ENCODE peak calls at places on chromosomes 6 and 20, in five cellular contexts. R, M, S, P and Y are unnamed samples.

GRCh38 chr20:6884114-6884513 is 116.6 kb downstream of the BMP2 start:
- DNase-seq in R (no peak), M (no peak), S (no peak), P (no peak), Y (no peak)

GRCh38 chr6:37303091-37303620 is 45.2 kb upstream of the TMEM217 start:
- DNase-seq in R (no peak), M (no peak), S (no peak), P (no peak), Y (peak)

GRCh38 chr20:38057351-38057972 is 23.9 kb downstream of the RPRD1B start:
- DNase-seq in R (peak), M (no peak), S (peak), P (peak), Y (peak)

GRCh38 chr6:1325471-1326309 is 13.8 kb downstream of the FOXQ1 start:
- DNase-seq in R (no peak), M (no peak), S (no peak), P (peak), Y (no peak)

GRCh38 chr6:130815200-130816071 is 11.8 kb upstream of the SMLR1 start:
- DNase-seq in R (no peak), M (no peak), S (no peak), P (no peak), Y (no peak)

GRCh38 chr6:163327936-163328335 is 86.6 kb upstream of the QKI start:
- DNase-seq in R (no peak), M (no peak), S (no peak), P (no peak), Y (no peak)

GRCh38 chr6:47727391-47727790 is 29.0 kb downstream of the ADGRF4 start:
- DNase-seq in R (no peak), M (no peak), S (no peak), P (no peak), Y (no peak)

GRCh38 chr6:35769211-35769610 is 7.2 kb upstream of the CLPSL2 start:
- DNase-seq in R (no peak), M (no peak), S (no peak), P (no peak), Y (no peak)

GRCh38 chr6:68559716-68560115 is 75.4 kb upstream of the ADGRB3 start:
- DNase-seq in R (no peak), M (no peak), S (no peak), P (no peak), Y (no peak)

GRCh38 chr20:36847009-36847709 is 28.8 kb upstream of the TLDC2 start:
- DNase-seq in R (no peak), M (no peak), S (peak), P (peak), Y (no peak)

GRCh38 chr6:54646551-54647300 is 199.8 kb upstream of the FAM83B start:
- DNase-seq in R (no peak), M (no peak), S (no peak), P (no peak), Y (no peak)

GRCh38 chr6:24775520-24776058 is 852 bp downstream of the GMNN start:
- DNase-seq in R (no peak), M (no peak), S (no peak), P (peak), Y (peak)

GRCh38 chr6:100479180-100480035 is 14.7 kb upstream of the SIM1 start:
- DNase-seq in R (no peak), M (no peak), S (no peak), P (peak), Y (peak)

GRCh38 chr6:3260772-3261517 is 2.2 kb downstream of the PSMG4 start:
- DNase-seq in R (no peak), M (no peak), S (no peak), P (no peak), Y (no peak)

GRCh38 chr6:167643223-167643622 is 183.5 kb upstream of the AFDN start:
- DNase-seq in R (no peak), M (no peak), S (no peak), P (no peak), Y (no peak)

GRCh38 chr20:45367126-45367525 is 4.2 kb downstream of the SYS1 start:
- DNase-seq in R (no peak), M (no peak), S (no peak), P (no peak), Y (no peak)

GRCh38 chr6:82555801-82556200 is 192.2 kb downstream of the TPBG start:
- DNase-seq in R (no peak), M (no peak), S (no peak), P (peak), Y (no peak)

GRCh38 chr6:111774346-111774703 is 98.9 kb downstream of the FYN start:
- DNase-seq in R (no peak), M (no peak), S (no peak), P (no peak), Y (peak)

GRCh38 chr6:135722182-135722581 is 129.3 kb upstream of the PDE7B start:
- DNase-seq in R (no peak), M (no peak), S (no peak), P (peak), Y (no peak)

GRCh38 chr6:15025416-15025815 is 220.5 kb upstream of the JARID2 start:
- DNase-seq in R (no peak), M (no peak), S (no peak), P (no peak), Y (no peak)

GRCh38 chr6:72140795-72141194 is 254.4 kb downstream of the RIMS1 start:
- DNase-seq in R (no peak), M (no peak), S (no peak), P (peak), Y (no peak)

GRCh38 chr6:126056355-126057004 is 70.1 kb downstream of the TRMT11 start:
- DNase-seq in R (no peak), M (no peak), S (no peak), P (no peak), Y (peak)

GRCh38 chr6:15538106-15538505 is 124.7 kb downstream of the DTNBP1 start:
- DNase-seq in R (no peak), M (no peak), S (no peak), P (no peak), Y (no peak)

GRCh38 chr6:118476554-118476953 is 71.5 kb upstream of the PLN start:
- DNase-seq in R (no peak), M (no peak), S (no peak), P (no peak), Y (no peak)

GRCh38 chr20:52410182-52410647 is 218.6 kb upstream of the ZFP64 start:
- DNase-seq in R (no peak), M (no peak), S (no peak), P (peak), Y (no peak)

GRCh38 chr20:19909696-19910095 is 107.5 kb upstream of the NAA20 start:
- DNase-seq in R (peak), M (no peak), S (peak), P (no peak), Y (no peak)

GRCh38 chr6:152598858-152599537 is 38.2 kb downstream of the SYNE1 start:
- DNase-seq in R (no peak), M (no peak), S (peak), P (peak), Y (no peak)

GRCh38 chr20:63664861-63665594 is 6.9 kb downstream of the RTEL1 start:
- DNase-seq in R (no peak), M (no peak), S (no peak), P (no peak), Y (no peak)

GRCh38 chr6:105746130-105746505 is 340.0 kb upstream of the PRDM1 start:
- DNase-seq in R (no peak), M (no peak), S (no peak), P (no peak), Y (no peak)

GRCh38 chr6:123810214-123810613 is 6.5 kb downstream of the NKAIN2 start:
- DNase-seq in R (no peak), M (no peak), S (no peak), P (no peak), Y (no peak)

GRCh38 chr6:6861346-6861745 is 246.4 kb upstream of the RREB1 start:
- DNase-seq in R (no peak), M (no peak), S (no peak), P (no peak), Y (no peak)

GRCh38 chr6:6859722-6860121 is 248.0 kb upstream of the RREB1 start:
- DNase-seq in R (no peak), M (no peak), S (no peak), P (no peak), Y (no peak)

GRCh38 chr6:6857528-6857927 is 250.2 kb upstream of the RREB1 start:
- DNase-seq in R (no peak), M (no peak), S (no peak), P (no peak), Y (no peak)

GRCh38 chr6:6858533-6858982 is 249.2 kb upstream of the RREB1 start:
- DNase-seq in R (no peak), M (no peak), S (no peak), P (no peak), Y (peak)

DNA sequence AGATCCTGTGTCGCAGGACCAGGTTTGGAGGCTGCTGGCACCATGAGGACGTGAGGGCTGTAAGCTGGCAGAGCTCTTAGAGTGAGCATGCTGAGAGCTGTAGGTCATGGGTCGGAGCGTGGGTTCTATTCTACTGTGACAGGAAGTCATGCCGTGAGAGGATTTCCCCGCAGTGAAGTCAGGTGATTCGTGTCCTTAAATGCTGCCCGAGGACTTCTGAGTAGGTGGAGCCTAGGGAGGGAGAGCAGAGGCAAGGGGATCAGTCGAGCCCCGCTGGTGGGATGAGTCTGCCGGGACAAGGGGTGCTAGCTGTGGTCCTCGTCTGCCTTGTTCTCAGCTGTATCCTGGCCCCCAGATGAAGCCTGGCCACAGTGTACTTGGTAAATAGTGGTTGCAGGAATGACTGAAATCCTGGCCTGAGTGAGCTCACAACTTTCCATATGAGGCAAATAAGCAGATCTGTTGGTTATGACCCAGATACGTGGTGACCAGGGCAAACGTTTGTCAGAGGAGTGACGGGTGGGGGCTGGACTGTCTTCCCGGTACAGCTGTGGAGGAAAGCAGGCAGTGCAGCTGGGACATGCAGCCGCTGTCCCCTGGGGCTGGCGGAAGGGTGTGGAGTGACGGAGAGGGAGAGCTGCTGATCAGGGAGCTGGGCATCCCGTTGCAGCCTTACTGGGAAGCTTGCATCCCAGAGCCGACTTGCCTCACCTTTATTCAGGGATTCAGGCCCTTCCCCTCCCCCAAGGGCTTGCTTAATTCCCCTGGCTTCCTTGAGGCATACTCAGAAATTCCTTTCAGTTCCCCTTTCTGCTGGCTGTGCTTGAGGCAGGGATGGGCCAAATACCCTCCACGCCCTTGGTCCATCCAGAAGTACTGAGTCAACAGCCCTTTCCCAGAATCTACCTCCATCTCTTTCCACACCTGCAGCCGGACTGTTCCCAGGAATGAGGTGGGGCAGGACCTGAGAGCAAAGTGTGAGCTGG is 250.9 kb upstream of the RREB1 start:
- DNase-seq in R (peak), M (no peak), S (peak), P (peak), Y (no peak)
- TF ChIP-seq POLR2A in R (no peak), M (no peak), S (no peak), P (no peak), Y (no peak)

DNA sequence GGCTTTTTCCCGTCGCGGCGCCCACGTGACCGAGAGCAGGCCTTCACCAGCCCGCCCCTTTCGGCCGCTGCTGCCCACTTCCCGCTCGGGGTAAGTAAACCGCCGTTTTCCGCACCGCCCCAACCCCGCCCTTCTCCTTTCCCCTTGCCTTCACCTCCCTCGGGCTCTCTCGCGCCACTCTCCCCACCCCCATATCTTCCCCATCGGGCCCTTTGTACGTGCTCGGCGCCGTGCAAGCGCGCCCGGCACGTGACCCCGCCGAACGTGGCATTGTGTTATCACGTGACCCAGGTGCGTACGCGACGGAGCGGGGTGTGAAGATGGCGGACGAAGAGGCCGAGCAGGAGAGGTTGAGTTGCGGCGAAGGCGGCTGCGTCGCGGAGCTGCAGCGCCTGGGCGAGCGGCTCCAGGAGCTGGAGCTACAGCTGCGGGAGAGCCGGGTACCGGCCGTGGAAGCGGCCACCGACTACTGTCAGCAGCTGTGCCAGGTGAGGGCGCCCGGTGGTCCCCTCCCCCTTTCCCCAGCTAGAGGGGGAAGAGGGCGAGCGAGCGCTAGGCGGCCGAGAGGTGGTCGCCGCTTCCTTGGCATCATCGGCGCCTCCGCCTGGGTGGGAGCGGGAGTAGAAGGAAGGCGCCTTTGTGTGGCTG is at the start of gene ZNF292:
- DNase-seq in R (peak), M (peak), S (peak), P (peak), Y (peak)
- TF ChIP-seq POLR2A in R (no peak), M (peak), S (peak), P (peak), Y (peak)

GRCh38 chr6:28945360-28945759 is 21.6 kb upstream of the TRIM27 start:
- DNase-seq in R (no peak), M (no peak), S (no peak), P (no peak), Y (no peak)

GRCh38 chr6:28944412-28945006 is 20.7 kb upstream of the TRIM27 start:
- DNase-seq in R (peak), M (peak), S (peak), P (peak), Y (peak)

GRCh38 chr6:28947067-28947765 is 23.4 kb upstream of the TRIM27 start:
- DNase-seq in R (no peak), M (no peak), S (no peak), P (no peak), Y (no peak)

GRCh38 chr6:28948782-28949486 is 25.1 kb upstream of the TRIM27 start:
- DNase-seq in R (no peak), M (no peak), S (peak), P (no peak), Y (no peak)

DNA sequence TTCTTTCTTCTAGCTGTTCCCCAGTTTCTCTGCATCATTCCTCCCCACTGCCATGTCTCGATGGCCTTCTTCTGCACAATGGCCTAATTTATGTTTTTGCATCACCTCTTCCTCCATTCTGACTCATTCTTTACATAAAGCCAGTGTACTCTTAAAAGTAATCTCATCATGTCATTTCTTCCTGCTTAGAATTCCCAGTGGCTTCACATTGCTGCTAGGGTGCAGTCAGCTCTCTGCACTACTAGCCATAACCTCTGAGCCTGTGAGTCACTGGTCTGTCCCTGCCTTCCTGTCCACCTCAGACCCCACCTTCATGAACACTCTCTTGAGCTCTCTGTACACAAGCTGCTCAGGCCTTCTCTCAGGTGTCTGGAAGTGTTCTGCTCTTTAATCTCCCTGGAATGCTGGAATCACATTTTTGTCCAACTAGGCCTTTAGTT is 24.1 kb upstream of the TRIM27 start:
- DNase-seq in R (no peak), M (no peak), S (no peak), P (peak), Y (no peak)
- TF ChIP-seq POLR2A in R (no peak), M (no peak), S (no peak), P (no peak), Y (no peak)

DNA sequence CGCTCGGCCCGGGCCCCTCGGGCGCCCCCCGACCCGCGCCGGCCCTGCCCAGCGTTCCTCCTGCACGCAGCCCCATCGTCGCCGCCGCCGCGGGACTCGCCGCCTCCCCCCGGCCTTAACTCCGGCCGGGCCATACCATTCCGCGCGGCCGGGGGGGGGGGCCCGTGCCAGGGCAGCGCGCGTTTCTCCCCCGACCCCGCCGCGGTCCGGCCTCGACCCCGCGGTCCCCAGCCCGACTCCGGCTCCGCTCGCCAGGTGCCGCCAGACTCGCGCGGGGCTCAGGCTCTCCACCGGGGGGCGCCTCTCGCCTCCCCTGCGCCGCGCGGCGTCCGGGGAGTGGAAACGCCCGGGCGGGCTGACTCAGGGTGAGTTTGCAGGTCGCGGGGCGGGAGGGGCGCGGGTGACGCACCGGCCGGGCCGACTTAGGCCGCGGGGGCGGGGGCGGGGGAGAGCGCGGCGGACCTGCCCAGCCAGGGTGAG is at the start of gene SRXN1:
- DNase-seq in R (peak), M (peak), S (peak), P (peak), Y (peak)
- TF ChIP-seq POLR2A in R (peak), M (no peak), S (no peak), P (peak), Y (peak)